ENCODE peak calls at places on chromosomes 4 and X, in five cellular contexts. U is GM12878; Y is CD8-positive, alpha-beta T cell; F is WTC11; E is progenitor cell of endocrine pancreas. D is an unnamed sample.

GRCh38 chrX:39725928-39726619 is 371.7 kb downstream of the BCOR start:
- DNase-seq in U (no peak), Y (no peak), F (no peak), E (no peak), D (no peak)

GRCh38 chr4:166169111-166169510 is 296.1 kb downstream of the TLL1 start:
- DNase-seq in U (no peak), Y (no peak), F (peak; percentile 38), E (no peak), D (no peak)

GRCh38 chrX:46637937-46638336 is 64.4 kb downstream of the CHST7 start:
- DNase-seq in U (peak; percentile 60), Y (no peak), F (no peak), E (no peak), D (no peak)

GRCh38 chr4:73599182-73599581 is 21.1 kb downstream of the RASSF6 start:
- DNase-seq in U (no peak), Y (no peak), F (peak; percentile 40), E (no peak), D (no peak)

GRCh38 chrX:151984328-151984727 is 9.9 kb upstream of the GABRE start:
- DNase-seq in U (no peak), Y (no peak), F (no peak), E (no peak), D (no peak)

GRCh38 chr4:11954093-11954492 is 525.4 kb upstream of the HS3ST1 start:
- DNase-seq in U (no peak), Y (no peak), F (no peak), E (no peak), D (no peak)

GRCh38 chr4:72505314-72505744 is 63.7 kb downstream of the ADAMTS3 start:
- DNase-seq in U (no peak), Y (no peak), F (peak; percentile 27), E (no peak), D (no peak)

GRCh38 chrX:94178145-94178790 is 504.3 kb downstream of the FAM133A start:
- DNase-seq in U (no peak), Y (no peak), F (no peak), E (no peak), D (no peak)

GRCh38 chr4:1060646-1061371 is 49.4 kb downstream of the FGFRL1 start:
- DNase-seq in U (no peak), Y (no peak), F (no peak), E (no peak), D (no peak)

GRCh38 chrX:64580035-64580434 is 184.8 kb upstream of the MTMR8 start:
- DNase-seq in U (no peak), Y (no peak), F (peak; percentile 21), E (no peak), D (no peak)

GRCh38 chr4:38101563-38101962 is 141.4 kb downstream of the PTTG2 start:
- DNase-seq in U (no peak), Y (no peak), F (no peak), E (no peak), D (no peak)

DNA sequence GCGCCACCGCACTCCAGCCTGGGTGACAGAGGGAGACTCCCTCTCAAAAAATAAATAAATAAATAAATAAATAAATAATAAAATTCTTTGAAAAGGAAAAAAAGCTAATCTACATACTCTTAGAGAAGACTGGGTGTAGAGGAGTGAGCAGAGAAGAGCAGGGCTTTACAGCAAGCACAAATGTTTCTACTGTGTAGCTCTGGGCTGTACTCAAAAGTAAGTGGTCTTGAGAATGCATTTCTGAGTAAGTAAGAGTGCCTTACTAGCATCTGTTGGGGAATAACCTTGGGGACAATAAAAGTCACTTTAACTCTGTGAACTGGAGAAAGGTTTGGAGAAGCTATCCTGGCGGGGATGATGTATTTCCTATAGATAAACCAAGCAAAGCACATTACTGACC is 185.8 kb downstream of the WDFY3 start:
- DNase-seq in U (no peak), Y (no peak), F (no peak), E (no peak), D (no peak)
- TF ChIP-seq CTCF in U (no peak), Y (no peak), F (no peak), E (no peak), D (no peak)

DNA sequence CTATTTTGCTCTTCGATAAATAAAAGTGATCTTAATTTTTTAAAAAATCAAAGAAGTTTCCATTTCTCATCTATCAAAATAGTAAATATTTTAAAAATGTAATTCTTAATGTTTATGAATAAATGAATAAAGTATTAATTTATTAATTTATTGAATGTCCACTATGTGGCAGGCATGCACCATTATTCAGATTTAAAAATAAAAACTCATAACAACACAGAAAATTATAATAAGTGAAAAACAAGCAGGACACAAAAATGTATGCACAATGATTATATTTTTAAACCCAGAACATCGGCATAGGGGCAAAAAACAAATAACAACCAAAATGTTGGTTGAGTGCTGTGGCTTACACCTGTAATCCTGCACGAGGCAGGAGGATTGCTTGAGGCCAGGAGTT is 5.3 kb upstream of the PYURF start:
- DNase-seq in U (no peak), Y (no peak), F (no peak), E (no peak), D (no peak)
- TF ChIP-seq CTCF in U (no peak), Y (no peak), F (no peak), E (no peak), D (peak; percentile 47)

DNA sequence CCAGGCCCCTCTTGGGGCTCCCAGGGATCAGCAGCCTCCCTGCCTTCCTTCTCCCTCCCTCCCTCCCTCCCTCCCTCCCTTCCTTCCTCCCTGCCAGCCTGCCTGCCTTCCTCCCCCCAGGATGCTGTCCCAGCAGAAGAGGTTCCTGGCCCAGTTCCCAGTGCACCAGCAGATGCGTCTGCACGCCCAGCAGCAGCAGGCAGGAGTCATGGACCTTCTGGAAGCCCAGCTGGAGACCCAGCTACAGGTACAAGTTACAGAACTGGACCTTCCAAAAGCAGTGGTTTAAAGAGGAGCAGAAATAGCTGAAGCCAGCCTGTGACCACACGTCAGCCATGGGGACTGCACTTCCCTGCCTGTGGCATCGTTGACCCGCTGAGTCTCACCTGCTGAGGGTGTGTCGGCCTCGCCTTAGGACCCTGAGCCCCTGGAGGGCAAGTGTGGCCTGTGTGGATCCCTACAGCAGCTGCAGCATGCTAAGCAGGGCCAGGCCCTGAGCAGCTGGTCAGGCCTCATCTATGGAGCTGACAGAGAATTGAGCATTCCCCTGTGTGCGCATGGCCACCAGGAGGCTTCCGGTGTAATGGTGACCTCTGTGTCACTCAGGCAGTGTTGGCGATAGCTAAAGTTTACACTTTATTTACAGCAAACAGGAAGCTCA is 84.7 kb downstream of the CRMP1 start:
- DNase-seq in U (no peak), Y (no peak), F (no peak), E (no peak), D (no peak)
- TF ChIP-seq CTCF in U (no peak), Y (no peak), F (no peak), E (no peak), D (no peak)

DNA sequence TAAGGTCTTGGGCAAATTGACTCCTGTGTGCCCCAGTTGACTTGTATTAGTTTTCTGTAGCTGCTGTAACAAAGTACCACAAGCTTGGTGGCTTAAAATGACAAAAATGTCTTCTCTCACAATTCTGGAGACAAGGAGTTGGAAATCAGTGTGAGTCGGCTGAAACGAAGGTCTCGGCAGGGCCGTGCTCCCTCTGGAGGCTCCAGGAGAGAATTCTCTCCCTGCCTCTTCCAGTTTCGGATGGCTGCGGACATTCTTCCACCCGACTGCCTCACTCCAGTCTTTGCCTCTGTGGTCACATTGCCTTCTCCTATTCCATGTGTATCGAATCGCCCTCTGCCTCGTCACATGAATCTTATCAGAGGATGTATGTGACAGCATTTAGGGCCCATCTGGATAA is 66.0 kb upstream of the PHOX2B start:
- DNase-seq in U (no peak), Y (no peak), F (peak; percentile 57), E (no peak), D (no peak)
- TF ChIP-seq CTCF in U (no peak), Y (no peak), F (no peak), E (peak; percentile 46), D (peak; percentile 65)

GRCh38 chrX:27399146-27399456 is 64.0 kb downstream of the PPP4R3C start:
- DNase-seq in U (no peak), Y (no peak), F (no peak), E (no peak), D (no peak)
- TF ChIP-seq CTCF in U (no peak), Y (no peak), F (no peak), E (no peak), D (peak; percentile 1)

DNA sequence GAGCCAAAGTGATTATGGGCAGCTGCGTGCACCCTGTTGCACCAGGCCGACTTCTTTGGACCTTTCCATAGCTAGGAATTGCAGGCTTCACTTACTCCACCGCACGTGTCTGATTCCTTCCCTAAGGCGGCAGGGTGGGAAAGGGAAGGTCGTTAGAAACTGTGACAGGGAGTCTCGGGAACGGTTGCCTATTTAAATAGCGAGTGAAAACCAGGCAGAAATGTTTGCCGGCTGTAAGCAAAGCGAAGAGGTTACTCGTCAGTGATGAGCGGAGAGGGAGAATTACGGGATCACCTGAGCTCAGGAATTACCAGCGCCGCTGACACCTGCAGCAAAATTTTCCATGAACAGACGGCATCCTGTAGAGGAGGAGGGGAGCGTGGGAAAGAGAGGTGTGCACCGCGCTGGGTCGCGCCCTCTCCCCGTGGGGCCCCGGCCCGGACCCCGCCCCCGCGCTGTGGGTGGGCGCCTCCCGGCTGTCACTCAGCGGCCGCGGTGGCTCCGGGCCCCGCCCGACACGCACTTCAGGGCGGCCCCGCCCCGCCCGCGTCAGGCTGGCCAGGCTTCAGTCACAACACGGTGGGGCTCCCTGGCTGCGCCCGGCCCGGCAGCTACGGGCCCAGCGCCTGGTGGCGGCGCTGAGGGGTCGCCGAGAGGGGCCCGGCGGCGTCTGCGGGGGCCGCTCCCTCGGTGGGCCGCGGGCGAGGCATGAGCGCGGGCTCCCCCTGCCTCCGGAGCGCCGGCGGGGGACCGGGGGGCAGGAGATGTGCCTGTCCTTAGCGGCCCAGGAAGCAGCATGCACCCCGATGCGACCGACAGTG is at the start of gene SNX25:
- DNase-seq in U (no peak), Y (peak; percentile 89), F (peak; percentile 87), E (peak; percentile 88), D (peak; percentile 88)
- TF ChIP-seq CTCF in U (peak; percentile 9), Y (no peak), F (no peak), E (peak; percentile 42), D (peak; percentile 50)

DNA sequence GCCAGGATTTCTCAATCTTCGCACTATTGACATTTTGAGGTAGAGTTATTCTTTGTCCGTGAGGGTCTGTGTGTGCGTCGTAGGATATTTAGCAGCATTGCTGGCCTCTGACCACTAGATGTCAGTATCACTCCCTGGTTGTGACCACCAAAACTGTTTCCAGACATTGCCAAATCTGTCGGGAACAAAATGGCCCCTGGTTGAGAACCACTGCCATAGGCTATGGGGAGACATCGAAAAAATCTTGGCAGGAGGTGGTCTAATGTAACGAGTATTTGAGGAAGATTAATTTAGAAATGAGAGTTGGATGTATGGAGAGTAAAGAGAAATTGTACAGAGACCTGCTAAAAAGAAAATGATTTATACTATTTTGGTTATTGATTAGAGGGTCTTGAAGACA is 108.4 kb downstream of the DOCK11 start:
- DNase-seq in U (peak; percentile 11), Y (peak; percentile 28), F (peak; percentile 41), E (peak; percentile 18), D (no peak)
- TF ChIP-seq CTCF in U (peak; percentile 82), Y (peak; percentile 67), F (peak; percentile 27), E (peak; percentile 77), D (peak; percentile 88)